ENCODE peak calls at places on chromosomes 12 and 14, in four cellular contexts. One of them, this sample, is unnamed. For H3K4me1, the result is how much of the 10 kb centered on the place peaks cover.

GRCh38 chr12:87157791-87158190 is 871.4 kb downstream of the C12orf50 start:
- DNase-seq in ovary: no peak
- DNase-seq in left ventricle myocardium inferior: no peak
- DNase-seq in uterus: no peak
- DNase-seq in this sample: peak

GRCh38 chr12:108567974-108568652 is 5.7 kb downstream of the ISCU start:
- DNase-seq in left ventricle myocardium inferior: no peak
- DNase-seq in uterus: no peak
- DNase-seq in ovary: no peak
- DNase-seq in this sample: no peak

GRCh38 chr12:107287436-107288413 is 194.4 kb upstream of the CRY1 start:
- DNase-seq in uterus: no peak
- DNase-seq in left ventricle myocardium inferior: no peak
- DNase-seq in ovary: no peak
- DNase-seq in this sample: no peak

GRCh38 chr12:118060301-118061010 is 523 bp downstream of the WSB2 start:
- DNase-seq in left ventricle myocardium inferior: peak
- DNase-seq in uterus: peak
- DNase-seq in ovary: peak
- DNase-seq in this sample: peak

GRCh38 chr12:46832084-46832704 is 6.4 kb upstream of the SLC38A4 start:
- DNase-seq in ovary: no peak
- DNase-seq in uterus: no peak
- DNase-seq in left ventricle myocardium inferior: no peak
- DNase-seq in this sample: no peak

GRCh38 chr12:31034372-31034771 is 39.3 kb upstream of the DDX11 start:
- DNase-seq in uterus: no peak
- DNase-seq in ovary: no peak
- DNase-seq in left ventricle myocardium inferior: no peak
- DNase-seq in this sample: no peak

GRCh38 chr14:104479901-104480300 is 99.7 kb upstream of the C14orf180 start:
- DNase-seq in left ventricle myocardium inferior: no peak
- DNase-seq in ovary: no peak
- DNase-seq in uterus: no peak
- DNase-seq in this sample: no peak

GRCh38 chr12:14768823-14769405 is 34.4 kb downstream of the WBP11 start:
- DNase-seq in ovary: peak
- DNase-seq in left ventricle myocardium inferior: no peak
- DNase-seq in uterus: no peak
- DNase-seq in this sample: no peak

GRCh38 chr14:104582005-104582404 is 2.4 kb downstream of the C14orf180 start:
- DNase-seq in ovary: no peak
- DNase-seq in uterus: no peak
- DNase-seq in left ventricle myocardium inferior: peak
- DNase-seq in this sample: peak

GRCh38 chr14:60179296-60179924 is 14.2 kb upstream of the DHRS7 start:
- DNase-seq in left ventricle myocardium inferior: no peak
- DNase-seq in ovary: no peak
- DNase-seq in uterus: no peak
- DNase-seq in this sample: no peak

GRCh38 chr14:60565211-60565610 is 56.3 kb downstream of the SIX6 start:
- DNase-seq in left ventricle myocardium inferior: no peak
- DNase-seq in ovary: no peak
- DNase-seq in uterus: no peak
- DNase-seq in this sample: no peak

GRCh38 chr12:108822458-108823205 is 34.8 kb downstream of the SSH1 start:
- DNase-seq in ovary: no peak
- DNase-seq in left ventricle myocardium inferior: no peak
- DNase-seq in uterus: no peak
- DNase-seq in this sample: no peak

GRCh38 chr12:60072911-60073310 is 477.1 kb downstream of the SLC16A7 start:
- DNase-seq in ovary: no peak
- DNase-seq in left ventricle myocardium inferior: no peak
- DNase-seq in uterus: no peak
- DNase-seq in this sample: no peak

GRCh38 chr14:52876806-52877205 is 74.0 kb downstream of the FERMT2 start:
- DNase-seq in uterus: no peak
- DNase-seq in ovary: no peak
- DNase-seq in left ventricle myocardium inferior: no peak
- DNase-seq in this sample: no peak

GRCh38 chr12:116916122-116916521 is 5.4 kb downstream of the FBXW8 start:
- DNase-seq in ovary: no peak
- DNase-seq in uterus: no peak
- DNase-seq in left ventricle myocardium inferior: no peak
- DNase-seq in this sample: no peak

GRCh38 chr14:57834001-57834598 is 31.8 kb downstream of the SLC35F4 start:
- DNase-seq in uterus: no peak
- DNase-seq in left ventricle myocardium inferior: no peak
- DNase-seq in ovary: no peak
- DNase-seq in this sample: no peak

GRCh38 chr14:84228702-84229101 is 1301.2 kb upstream of the FLRT2 start:
- DNase-seq in left ventricle myocardium inferior: no peak
- DNase-seq in ovary: no peak
- DNase-seq in uterus: no peak
- DNase-seq in this sample: no peak

GRCh38 chr14:84237881-84238280 is 1292.1 kb upstream of the FLRT2 start:
- DNase-seq in ovary: no peak
- DNase-seq in left ventricle myocardium inferior: no peak
- DNase-seq in uterus: no peak
- DNase-seq in this sample: no peak

GRCh38 chr14:84234281-84234680 is 1295.7 kb upstream of the FLRT2 start:
- DNase-seq in ovary: no peak
- DNase-seq in left ventricle myocardium inferior: no peak
- DNase-seq in uterus: no peak
- DNase-seq in this sample: no peak
- H3K4me1 ChIP-seq in ovary: under half
- H3K4me1 ChIP-seq in left ventricle myocardium inferior: under half
- H3K4me1 ChIP-seq in uterus: under half
- H3K4me1 ChIP-seq in this sample: under half

GRCh38 chr12:64813733-64814132 is 10.7 kb upstream of the TBC1D30 start:
- DNase-seq in uterus: no peak
- DNase-seq in ovary: no peak
- DNase-seq in left ventricle myocardium inferior: no peak
- DNase-seq in this sample: no peak
- H3K4me1 ChIP-seq in uterus: under half
- H3K4me1 ChIP-seq in ovary: under half
- H3K4me1 ChIP-seq in left ventricle myocardium inferior: under half
- H3K4me1 ChIP-seq in this sample: under half

GRCh38 chr14:100144996-100145646 is 14.3 kb downstream of the DEGS2 start:
- DNase-seq in left ventricle myocardium inferior: no peak
- DNase-seq in ovary: no peak
- DNase-seq in uterus: no peak
- DNase-seq in this sample: no peak
- H3K4me1 ChIP-seq in left ventricle myocardium inferior: under half
- H3K4me1 ChIP-seq in ovary: under half
- H3K4me1 ChIP-seq in uterus: under half
- H3K4me1 ChIP-seq in this sample: under half

GRCh38 chr14:69672372-69672771 is 61.0 kb downstream of the SUSD6 start:
- DNase-seq in left ventricle myocardium inferior: no peak
- DNase-seq in ovary: no peak
- DNase-seq in uterus: no peak
- DNase-seq in this sample: no peak

GRCh38 chr14:69674546-69675245 is 63.3 kb downstream of the SUSD6 start:
- DNase-seq in uterus: no peak
- DNase-seq in ovary: no peak
- DNase-seq in left ventricle myocardium inferior: no peak
- DNase-seq in this sample: no peak

GRCh38 chr14:69671365-69672050 is 60.1 kb downstream of the SUSD6 start:
- DNase-seq in left ventricle myocardium inferior: no peak
- DNase-seq in uterus: no peak
- DNase-seq in ovary: no peak
- DNase-seq in this sample: no peak

GRCh38 chr14:69673578-69674305 is 62.3 kb downstream of the SUSD6 start:
- DNase-seq in ovary: no peak
- DNase-seq in uterus: no peak
- DNase-seq in left ventricle myocardium inferior: no peak
- DNase-seq in this sample: no peak

GRCh38 chr14:69673099-69673498 is 61.7 kb downstream of the SUSD6 start:
- DNase-seq in ovary: no peak
- DNase-seq in left ventricle myocardium inferior: no peak
- DNase-seq in uterus: no peak
- DNase-seq in this sample: no peak
- H3K4me1 ChIP-seq in ovary: under half
- H3K4me1 ChIP-seq in left ventricle myocardium inferior: half or more
- H3K4me1 ChIP-seq in uterus: under half
- H3K4me1 ChIP-seq in this sample: under half

GRCh38 chr14:99257673-99258221 is 14.2 kb downstream of the BCL11B start:
- DNase-seq in uterus: no peak
- DNase-seq in left ventricle myocardium inferior: no peak
- DNase-seq in ovary: no peak
- DNase-seq in this sample: no peak

GRCh38 chr14:99260116-99260515 is 11.9 kb downstream of the BCL11B start:
- DNase-seq in ovary: no peak
- DNase-seq in uterus: no peak
- DNase-seq in left ventricle myocardium inferior: no peak
- DNase-seq in this sample: no peak

GRCh38 chr14:99259327-99259726 is 12.7 kb downstream of the BCL11B start:
- DNase-seq in ovary: no peak
- DNase-seq in left ventricle myocardium inferior: no peak
- DNase-seq in uterus: no peak
- DNase-seq in this sample: no peak

GRCh38 chr14:99258341-99258781 is 13.6 kb downstream of the BCL11B start:
- DNase-seq in ovary: no peak
- DNase-seq in uterus: no peak
- DNase-seq in left ventricle myocardium inferior: no peak
- DNase-seq in this sample: no peak

DNA sequence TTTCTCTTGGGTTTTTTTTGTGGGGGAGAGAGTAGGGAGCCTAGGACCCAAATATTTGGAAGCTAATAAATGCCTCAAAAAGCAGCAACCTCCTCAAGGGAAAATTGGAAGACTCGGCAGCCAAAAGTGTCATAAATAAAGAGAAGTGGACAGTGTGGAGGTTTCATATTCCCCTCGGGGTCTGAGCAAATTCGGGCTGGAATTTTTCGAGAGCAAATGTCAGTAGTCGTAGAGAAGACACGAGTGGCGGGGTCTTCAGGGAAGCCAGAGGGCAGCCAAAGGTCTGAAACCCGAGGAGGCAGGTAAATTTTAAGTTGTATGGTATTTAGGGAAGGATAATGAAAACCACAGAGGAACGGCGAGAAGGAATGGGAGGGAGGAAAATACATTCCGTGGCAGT is 13.1 kb downstream of the BCL11B start:
- DNase-seq in left ventricle myocardium inferior: no peak
- DNase-seq in uterus: no peak
- DNase-seq in ovary: no peak
- DNase-seq in this sample: no peak
- H3K4me1 ChIP-seq in left ventricle myocardium inferior: under half
- H3K4me1 ChIP-seq in uterus: under half
- H3K4me1 ChIP-seq in ovary: under half
- H3K4me1 ChIP-seq in this sample: under half

GRCh38 chr14:29798776-29799175 is 128.9 kb downstream of the PRKD1 start:
- DNase-seq in uterus: no peak
- DNase-seq in left ventricle myocardium inferior: no peak
- DNase-seq in ovary: no peak
- DNase-seq in this sample: no peak

GRCh38 chr14:29803045-29803444 is 124.6 kb downstream of the PRKD1 start:
- DNase-seq in uterus: no peak
- DNase-seq in left ventricle myocardium inferior: no peak
- DNase-seq in ovary: no peak
- DNase-seq in this sample: no peak

GRCh38 chr14:29799718-29800117 is 127.9 kb downstream of the PRKD1 start:
- DNase-seq in uterus: no peak
- DNase-seq in left ventricle myocardium inferior: no peak
- DNase-seq in ovary: no peak
- DNase-seq in this sample: no peak

GRCh38 chr14:29802211-29802610 is 125.4 kb downstream of the PRKD1 start:
- DNase-seq in ovary: no peak
- DNase-seq in uterus: no peak
- DNase-seq in left ventricle myocardium inferior: no peak
- DNase-seq in this sample: no peak

GRCh38 chr14:29800961-29801360 is 126.7 kb downstream of the PRKD1 start:
- DNase-seq in uterus: no peak
- DNase-seq in left ventricle myocardium inferior: no peak
- DNase-seq in ovary: no peak
- DNase-seq in this sample: no peak
- H3K4me1 ChIP-seq in uterus: under half
- H3K4me1 ChIP-seq in left ventricle myocardium inferior: under half
- H3K4me1 ChIP-seq in ovary: under half
- H3K4me1 ChIP-seq in this sample: under half

GRCh38 chr12:122086641-122087285 is 8.2 kb downstream of the MLXIP start:
- DNase-seq in left ventricle myocardium inferior: no peak
- DNase-seq in uterus: no peak
- DNase-seq in ovary: no peak
- DNase-seq in this sample: peak
- H3K4me1 ChIP-seq in left ventricle myocardium inferior: half or more
- H3K4me1 ChIP-seq in uterus: under half
- H3K4me1 ChIP-seq in ovary: under half
- H3K4me1 ChIP-seq in this sample: under half

DNA sequence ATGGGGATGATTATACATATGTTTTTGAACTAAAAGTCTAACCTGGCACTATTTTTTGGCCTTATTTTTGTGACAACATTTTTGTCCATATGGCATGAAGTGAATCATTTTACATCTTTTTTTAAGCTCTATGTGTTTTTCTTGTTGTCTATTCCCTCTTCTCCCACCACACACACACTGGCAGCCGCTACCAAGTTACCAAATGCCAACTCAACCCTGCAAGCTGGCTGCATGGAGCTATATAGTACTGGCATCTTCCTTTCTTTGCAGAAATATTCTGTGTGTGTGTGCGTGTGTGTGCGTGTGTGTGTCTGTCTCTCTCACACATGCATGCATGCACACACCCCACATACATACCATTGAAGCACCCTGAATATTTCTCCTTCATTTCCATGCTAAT is 278.9 kb upstream of the SOX5 start:
- DNase-seq in left ventricle myocardium inferior: no peak
- DNase-seq in uterus: no peak
- DNase-seq in ovary: no peak
- DNase-seq in this sample: no peak
- H3K4me1 ChIP-seq in left ventricle myocardium inferior: under half
- H3K4me1 ChIP-seq in uterus: under half
- H3K4me1 ChIP-seq in ovary: under half
- H3K4me1 ChIP-seq in this sample: under half

DNA sequence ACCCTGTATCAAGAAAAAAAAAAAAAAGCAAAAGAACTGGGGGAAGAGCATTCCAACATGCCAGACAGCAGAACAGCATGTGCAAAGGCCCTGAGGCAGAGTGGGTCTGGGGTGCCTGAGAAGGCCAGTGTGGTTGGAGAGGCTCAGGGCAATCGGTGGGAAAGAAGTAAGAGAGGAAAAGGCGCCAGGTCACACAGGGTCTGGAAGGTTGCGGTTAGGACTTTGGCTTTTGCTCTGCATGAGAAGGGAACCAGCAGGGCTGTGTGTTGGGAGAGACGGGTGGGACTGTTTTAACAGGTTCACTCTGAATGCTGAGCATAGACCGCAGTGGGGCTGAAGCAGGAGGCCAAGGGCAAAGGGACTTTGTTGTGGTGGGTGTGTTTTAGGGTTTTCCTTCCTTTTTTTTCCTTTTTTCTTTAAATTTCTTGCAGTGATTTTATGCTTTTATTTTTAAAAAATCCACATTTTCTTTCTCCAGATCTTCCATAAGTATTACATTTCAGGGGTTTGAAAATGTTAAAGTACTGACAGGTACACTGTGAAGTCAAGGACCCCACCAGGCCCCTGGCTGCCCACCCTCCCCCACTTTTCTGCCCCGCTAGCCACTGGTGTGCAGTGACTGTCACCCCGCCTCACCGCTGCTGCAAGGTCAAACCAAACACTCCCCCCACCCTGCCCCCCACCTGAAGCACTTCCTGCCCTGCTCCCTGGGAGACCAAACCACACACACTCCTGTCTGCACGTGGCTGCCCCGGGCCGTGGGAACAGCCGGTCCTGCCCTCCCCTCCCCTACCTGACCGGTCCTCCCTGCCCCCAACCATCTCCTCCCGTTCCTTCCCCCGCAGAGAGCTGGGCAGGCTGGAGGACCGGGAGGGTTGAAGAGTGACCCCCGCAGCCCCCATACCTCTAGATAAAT is 30.0 kb downstream of the DTX1 start:
- DNase-seq in ovary: no peak
- DNase-seq in uterus: no peak
- DNase-seq in left ventricle myocardium inferior: no peak
- DNase-seq in this sample: no peak
- H3K4me1 ChIP-seq in ovary: under half
- H3K4me1 ChIP-seq in uterus: under half
- H3K4me1 ChIP-seq in left ventricle myocardium inferior: under half
- H3K4me1 ChIP-seq in this sample: under half